ENCODE peak calls at places on chromosomes 7 and 10, in five cellular contexts. C is ovary, S is H1, P is esophagus muscularis mucosa, R is A549. F is an unnamed sample.

GRCh38 chr7:30682131-30683083 is at the start of gene CRHR2:
- DNase-seq in C (peak; percentile 55), S (no peak), P (no peak), R (no peak), F (no peak)

GRCh38 chr7:116859323-116859722 is 3.1 kb upstream of the CAPZA2 start:
- DNase-seq in C (no peak), S (no peak), P (no peak), R (peak; percentile 30), F (no peak)

GRCh38 chr10:102644066-102644645 is at the start of gene TRIM8:
- DNase-seq in C (peak; percentile 72), S (no peak), P (no peak), R (peak; percentile 61), F (peak; percentile 56)

GRCh38 chr10:88004451-88004850 is 141.0 kb downstream of the PTEN start:
- DNase-seq in C (no peak), S (no peak), P (no peak), R (no peak), F (no peak)

GRCh38 chr7:47739301-47739870 is 157.5 kb upstream of the TNS3 start:
- DNase-seq in C (no peak), S (no peak), P (no peak), R (no peak), F (no peak)

GRCh38 chr10:43284341-43284910 is 17.6 kb upstream of the RASGEF1A start:
- DNase-seq in C (no peak), S (no peak), P (no peak), R (peak; percentile 26), F (no peak)

GRCh38 chr7:91941450-91941849 is 788 bp downstream of the AKAP9 start:
- DNase-seq in C (no peak), S (no peak), P (no peak), R (peak; percentile 35), F (peak; percentile 46)

GRCh38 chr10:75525646-75526045 is 94.2 kb downstream of the LRMDA start:
- DNase-seq in C (no peak), S (no peak), P (no peak), R (no peak), F (no peak)

GRCh38 chr7:97006146-97006950 is 995 bp downstream of the DLX6 start:
- DNase-seq in C (peak; percentile 58), S (no peak), P (peak; percentile 88), R (peak; percentile 56), F (peak; percentile 39)

GRCh38 chr7:77542399-77542798 is 5.3 kb downstream of the PTPN12 start:
- DNase-seq in C (no peak), S (no peak), P (no peak), R (no peak), F (no peak)

GRCh38 chr10:42970451-42971250 is 106.2 kb upstream of the RET start:
- DNase-seq in C (peak; percentile 20), S (no peak), P (peak; percentile 90), R (no peak), F (peak; percentile 22)

GRCh38 chr7:98229991-98230745 is 18.9 kb downstream of the BHLHA15 start:
- DNase-seq in C (no peak), S (no peak), P (no peak), R (no peak), F (no peak)

GRCh38 chr10:18204050-18204449 is 63.8 kb downstream of the CACNB2 start:
- DNase-seq in C (no peak), S (no peak), P (no peak), R (no peak), F (no peak)

GRCh38 chr10:97991875-97992274 is 38.5 kb downstream of the CRTAC1 start:
- DNase-seq in C (no peak), S (no peak), P (no peak), R (peak; percentile 23), F (no peak)

GRCh38 chr10:78875331-78875877 is 193.4 kb upstream of the ZMIZ1 start:
- DNase-seq in C (no peak), S (peak; percentile 34), P (peak; percentile 64), R (no peak), F (no peak)

GRCh38 chr7:90271753-90272152 is 26.8 kb downstream of the CFAP69 start:
- DNase-seq in C (no peak), S (no peak), P (no peak), R (no peak), F (no peak)

GRCh38 chr7:101911800-101912705 is 94.6 kb downstream of the CUX1 start:
- DNase-seq in C (peak; percentile 80), S (no peak), P (no peak), R (no peak), F (no peak)

GRCh38 chr7:43639858-43640491 is 57.1 kb downstream of the STK17A start:
- DNase-seq in C (peak; percentile 80), S (no peak), P (no peak), R (peak; percentile 32), F (peak; percentile 72)

GRCh38 chr10:121690970-121691369 is 92.7 kb upstream of the FGFR2 start:
- DNase-seq in C (no peak), S (no peak), P (no peak), R (no peak), F (no peak)

GRCh38 chr10:129863231-129863663 is 100.8 kb downstream of the EBF3 start:
- DNase-seq in C (no peak), S (no peak), P (no peak), R (no peak), F (no peak)

GRCh38 chr7:4268040-4268965 is 413.8 kb upstream of the FOXK1 start:
- DNase-seq in C (no peak), S (no peak), P (no peak), R (no peak), F (no peak)

GRCh38 chr7:12821746-12822145 is 134.3 kb downstream of the ARL4A start:
- DNase-seq in C (no peak), S (no peak), P (no peak), R (no peak), F (no peak)

GRCh38 chr10:60172363-60172990 is 217.2 kb downstream of the ANK3 start:
- DNase-seq in C (no peak), S (no peak), P (no peak), R (no peak), F (no peak)

GRCh38 chr7:12719141-12719919 is 31.9 kb downstream of the ARL4A start:
- DNase-seq in C (no peak), S (no peak), P (no peak), R (peak; percentile 71), F (no peak)

GRCh38 chr7:142796501-142797341 is 26.0 kb downstream of the PRSS2 start:
- DNase-seq in C (peak; percentile 47), S (no peak), P (no peak), R (no peak), F (no peak)

GRCh38 chr7:69199048-69199447 is 399.2 kb upstream of the AUTS2 start:
- DNase-seq in C (no peak), S (no peak), P (no peak), R (no peak), F (no peak)

GRCh38 chr10:129938460-129938859 is 25.6 kb downstream of the EBF3 start:
- DNase-seq in C (peak; percentile 3), S (no peak), P (no peak), R (no peak), F (no peak)

GRCh38 chr7:99305473-99306260 is 20.0 kb upstream of the ARPC1A start:
- DNase-seq in C (no peak), S (no peak), P (no peak), R (no peak), F (no peak)

GRCh38 chr10:125205431-125205830 is 45.1 kb upstream of the CTBP2 start:
- DNase-seq in C (no peak), S (no peak), P (no peak), R (no peak), F (no peak)

GRCh38 chr10:132196178-132197113 is 9.7 kb downstream of the DPYSL4 start:
- DNase-seq in C (peak; percentile 27), S (no peak), P (no peak), R (no peak), F (no peak)

GRCh38 chr7:96075510-96076349 is 246.2 kb downstream of the SLC25A13 start:
- DNase-seq in C (peak; percentile 82), S (no peak), P (no peak), R (peak; percentile 53), F (peak; percentile 63)

GRCh38 chr7:4209966-4210365 is 472.1 kb upstream of the FOXK1 start:
- DNase-seq in C (no peak), S (no peak), P (no peak), R (no peak), F (no peak)

DNA sequence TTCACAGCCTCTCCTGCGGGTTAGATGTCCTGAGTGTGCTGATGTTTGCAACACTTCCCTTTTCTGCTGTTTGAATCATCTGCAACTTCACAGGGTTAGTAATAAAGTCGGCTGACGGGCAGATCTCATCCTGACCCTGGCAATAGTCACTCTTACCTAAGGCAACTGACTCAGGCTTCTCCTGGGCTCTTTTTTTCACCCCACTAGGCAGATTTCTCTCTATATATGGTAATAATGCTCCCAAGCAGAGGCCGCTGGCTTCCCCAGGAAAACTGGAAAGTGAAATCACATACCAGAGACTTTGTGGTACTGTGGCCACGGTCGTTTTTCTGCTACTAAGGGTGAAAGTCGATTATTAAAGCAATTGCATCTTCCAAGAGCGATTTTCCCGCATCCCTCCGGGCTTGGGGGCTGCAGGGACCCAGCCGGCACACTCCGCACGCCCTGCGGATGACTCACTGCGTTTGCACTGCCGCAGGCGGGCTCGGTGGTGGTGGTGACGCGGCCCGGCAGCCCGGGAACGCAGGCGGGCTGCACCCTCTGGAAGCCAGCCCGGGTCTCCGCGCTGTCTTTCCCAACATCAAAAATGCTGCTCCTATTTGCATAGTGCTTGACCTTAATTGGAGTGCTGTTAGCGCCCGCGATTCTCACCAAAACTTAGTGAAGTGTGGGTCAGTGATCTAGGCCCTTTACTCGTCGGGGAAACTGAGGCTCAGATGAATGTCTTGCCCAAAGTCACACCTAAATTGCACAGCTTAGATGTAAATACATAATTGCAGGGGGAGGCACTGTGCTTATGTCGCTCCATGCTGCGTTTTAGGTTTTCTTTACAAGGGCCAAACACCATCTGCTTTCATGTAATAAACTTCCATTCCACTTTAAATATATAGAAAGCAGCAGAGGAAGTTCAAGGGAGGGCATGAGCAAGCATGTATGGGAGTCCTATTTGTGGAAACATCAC is 47.6 kb upstream of the ITGB1 start:
- DNase-seq in C (peak; percentile 76), S (peak; percentile 66), P (no peak), R (peak; percentile 97), F (peak; percentile 77)
- TF ChIP-seq EP300 in C (no peak), S (no peak), P (peak; percentile 80), R (peak; percentile 93), F (peak; percentile 63)

GRCh38 chr10:11262210-11263038 is 244.8 kb downstream of the CELF2 start:
- DNase-seq in C (no peak), S (no peak), P (no peak), R (no peak), F (no peak)
- H3K4me1 ChIP-seq in C (peaks cover 4% of the 10 kb centered on the region), S (peaks cover 2% of the 10 kb centered on the region), P (peaks cover 61% of the 10 kb centered on the region), R (no peaks in the 10 kb centered on the region), F (peaks cover 13% of the 10 kb centered on the region)

GRCh38 chr7:33186187-33186586 is 56.8 kb downstream of the BBS9 start:
- DNase-seq in C (no peak), S (no peak), P (no peak), R (peak; percentile 22), F (no peak)
- H3K4me3 ChIP-seq in C (no peak overlapping the region), S (no peak overlapping the region), P (no peak overlapping the region), R (no peak overlapping the region), F (no peak overlapping the region)

DNA sequence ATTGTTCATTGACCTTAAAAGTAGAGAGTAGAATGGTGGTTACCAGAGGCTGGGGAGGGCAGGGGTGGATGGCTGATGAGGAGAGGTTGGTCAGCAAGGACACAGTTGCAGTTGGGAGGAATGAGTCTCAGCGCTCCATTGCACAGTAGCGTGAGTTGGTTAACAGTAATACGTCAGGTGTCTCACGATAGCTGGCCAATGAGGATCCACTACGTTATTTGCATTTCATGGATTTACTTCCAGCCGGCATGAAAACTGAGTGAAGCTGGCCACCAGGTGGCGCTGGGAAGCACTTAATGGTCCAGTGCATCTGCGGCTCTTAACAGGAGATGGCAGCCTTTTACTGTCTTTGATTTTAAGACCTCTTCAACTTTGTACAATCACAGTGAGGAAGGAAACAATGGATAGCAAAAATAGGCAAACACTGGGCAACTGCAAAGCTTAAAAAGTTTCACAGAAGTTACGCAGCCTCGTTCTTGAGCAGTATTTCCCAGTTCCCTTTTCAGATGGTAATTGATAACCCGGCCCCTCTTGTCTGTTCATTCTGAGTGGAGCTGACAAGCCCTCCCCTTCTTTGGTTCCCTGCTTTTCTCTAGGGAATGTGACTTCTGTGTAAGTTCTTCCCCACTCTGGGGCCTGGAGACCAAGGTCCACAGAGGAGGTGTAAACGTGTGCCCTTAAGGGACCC is 23.7 kb downstream of the AKR1E2 start:
- DNase-seq in C (peak; percentile 94), S (peak; percentile 88), P (peak; percentile 98), R (peak; percentile 98), F (peak; percentile 96)
- TF ChIP-seq EP300 in C (no peak), S (no peak), P (no peak), R (no peak), F (no peak)